ENCODE peak calls at places on chromosomes 11 and 22, in seven cellular contexts. One of them, this sample, is unnamed.

GRCh38 chr11:12285106-12285505 is 92.3 kb upstream of the PARVA start:
- DNase-seq in cardiac muscle cell: peak
- DNase-seq in mammary epithelial cell: peak
- DNase-seq in colonic mucosa: peak
- DNase-seq in transverse colon: no peak
- DNase-seq in Peyer's patch: no peak
- DNase-seq in heart right ventricle: no peak
- DNase-seq in this sample: no peak

GRCh38 chr11:128379587-128380279 is 207.6 kb downstream of the ETS1 start:
- DNase-seq in cardiac muscle cell: no peak
- DNase-seq in Peyer's patch: no peak
- DNase-seq in mammary epithelial cell: peak
- DNase-seq in heart right ventricle: no peak
- DNase-seq in transverse colon: no peak
- DNase-seq in colonic mucosa: no peak
- DNase-seq in this sample: no peak

GRCh38 chr11:73288197-73288872 is 16.2 kb downstream of the P2RY6 start:
- DNase-seq in transverse colon: no peak
- DNase-seq in cardiac muscle cell: no peak
- DNase-seq in Peyer's patch: no peak
- DNase-seq in mammary epithelial cell: no peak
- DNase-seq in heart right ventricle: no peak
- DNase-seq in colonic mucosa: no peak
- DNase-seq in this sample: no peak

GRCh38 chr11:74138572-74138971 is 32.2 kb downstream of the C2CD3 start:
- DNase-seq in cardiac muscle cell: peak
- DNase-seq in Peyer's patch: no peak
- DNase-seq in transverse colon: no peak
- DNase-seq in mammary epithelial cell: peak
- DNase-seq in heart right ventricle: peak
- DNase-seq in colonic mucosa: peak
- DNase-seq in this sample: no peak

GRCh38 chr22:20625270-20625669 is 117.9 kb downstream of the MED15 start:
- DNase-seq in mammary epithelial cell: no peak
- DNase-seq in heart right ventricle: no peak
- DNase-seq in colonic mucosa: no peak
- DNase-seq in transverse colon: no peak
- DNase-seq in Peyer's patch: no peak
- DNase-seq in cardiac muscle cell: no peak
- DNase-seq in this sample: no peak

GRCh38 chr11:46208803-46209202 is 68.7 kb upstream of the CREB3L1 start:
- DNase-seq in transverse colon: no peak
- DNase-seq in heart right ventricle: no peak
- DNase-seq in mammary epithelial cell: no peak
- DNase-seq in cardiac muscle cell: no peak
- DNase-seq in colonic mucosa: no peak
- DNase-seq in Peyer's patch: no peak
- DNase-seq in this sample: no peak

GRCh38 chr22:42277988-42278776 is 7.7 kb upstream of the TCF20 start:
- DNase-seq in cardiac muscle cell: peak
- DNase-seq in transverse colon: no peak
- DNase-seq in colonic mucosa: no peak
- DNase-seq in Peyer's patch: peak
- DNase-seq in mammary epithelial cell: no peak
- DNase-seq in heart right ventricle: no peak
- DNase-seq in this sample: peak

GRCh38 chr22:21837184-21837979 is 30.1 kb downstream of the MAPK1 start:
- DNase-seq in mammary epithelial cell: peak
- DNase-seq in Peyer's patch: no peak
- DNase-seq in cardiac muscle cell: peak
- DNase-seq in colonic mucosa: no peak
- DNase-seq in heart right ventricle: peak
- DNase-seq in transverse colon: no peak
- DNase-seq in this sample: no peak

GRCh38 chr22:29258407-29259252 is 9.2 kb downstream of the RHBDD3 start:
- DNase-seq in Peyer's patch: no peak
- DNase-seq in colonic mucosa: no peak
- DNase-seq in mammary epithelial cell: no peak
- DNase-seq in transverse colon: no peak
- DNase-seq in heart right ventricle: no peak
- DNase-seq in cardiac muscle cell: no peak
- DNase-seq in this sample: no peak

GRCh38 chr11:103499710-103500340 is 390.6 kb downstream of the DYNC2H1 start:
- DNase-seq in cardiac muscle cell: no peak
- DNase-seq in Peyer's patch: no peak
- DNase-seq in heart right ventricle: no peak
- DNase-seq in transverse colon: no peak
- DNase-seq in colonic mucosa: no peak
- DNase-seq in mammary epithelial cell: peak
- DNase-seq in this sample: no peak

GRCh38 chr22:36773935-36774334 is 2.0 kb downstream of the IFT27 start:
- DNase-seq in Peyer's patch: no peak
- DNase-seq in heart right ventricle: no peak
- DNase-seq in cardiac muscle cell: peak
- DNase-seq in transverse colon: no peak
- DNase-seq in mammary epithelial cell: peak
- DNase-seq in colonic mucosa: no peak
- DNase-seq in this sample: no peak

GRCh38 chr11:70661763-70662501 is 263.6 kb downstream of the CTTN start:
- DNase-seq in Peyer's patch: no peak
- DNase-seq in transverse colon: no peak
- DNase-seq in colonic mucosa: no peak
- DNase-seq in cardiac muscle cell: peak
- DNase-seq in heart right ventricle: no peak
- DNase-seq in mammary epithelial cell: peak
- DNase-seq in this sample: no peak

GRCh38 chr11:10044618-10045017 is 249.4 kb downstream of the SBF2 start:
- DNase-seq in cardiac muscle cell: no peak
- DNase-seq in transverse colon: no peak
- DNase-seq in Peyer's patch: no peak
- DNase-seq in heart right ventricle: no peak
- DNase-seq in colonic mucosa: no peak
- DNase-seq in mammary epithelial cell: peak
- DNase-seq in this sample: no peak

GRCh38 chr11:73147771-73148681 is 5.9 kb upstream of the FCHSD2 start:
- DNase-seq in heart right ventricle: peak
- DNase-seq in colonic mucosa: no peak
- DNase-seq in cardiac muscle cell: no peak
- DNase-seq in Peyer's patch: peak
- DNase-seq in transverse colon: no peak
- DNase-seq in mammary epithelial cell: no peak
- DNase-seq in this sample: no peak

GRCh38 chr11:22657101-22657694 is 9.2 kb upstream of the GAS2 start:
- DNase-seq in colonic mucosa: no peak
- DNase-seq in mammary epithelial cell: no peak
- DNase-seq in cardiac muscle cell: no peak
- DNase-seq in heart right ventricle: no peak
- DNase-seq in transverse colon: no peak
- DNase-seq in Peyer's patch: no peak
- DNase-seq in this sample: no peak

GRCh38 chr11:131737357-131737756 is 366.9 kb downstream of the NTM start:
- DNase-seq in transverse colon: no peak
- DNase-seq in mammary epithelial cell: no peak
- DNase-seq in colonic mucosa: no peak
- DNase-seq in Peyer's patch: no peak
- DNase-seq in cardiac muscle cell: peak
- DNase-seq in heart right ventricle: no peak
- DNase-seq in this sample: no peak

GRCh38 chr22:46028069-46028991 is 51.4 kb upstream of the WNT7B start:
- DNase-seq in Peyer's patch: peak
- DNase-seq in mammary epithelial cell: no peak
- DNase-seq in cardiac muscle cell: no peak
- DNase-seq in heart right ventricle: no peak
- DNase-seq in colonic mucosa: no peak
- DNase-seq in transverse colon: no peak
- DNase-seq in this sample: peak

GRCh38 chr22:20141186-20142077 is 9.4 kb downstream of the CCDC188 start:
- DNase-seq in Peyer's patch: no peak
- DNase-seq in mammary epithelial cell: no peak
- DNase-seq in colonic mucosa: no peak
- DNase-seq in cardiac muscle cell: peak
- DNase-seq in transverse colon: no peak
- DNase-seq in heart right ventricle: no peak
- DNase-seq in this sample: no peak

GRCh38 chr11:107704432-107704831 is 7.4 kb downstream of the SLN start:
- DNase-seq in cardiac muscle cell: no peak
- DNase-seq in mammary epithelial cell: peak
- DNase-seq in transverse colon: no peak
- DNase-seq in heart right ventricle: no peak
- DNase-seq in colonic mucosa: no peak
- DNase-seq in Peyer's patch: no peak
- DNase-seq in this sample: no peak

GRCh38 chr22:46674367-46674781 is 54.2 kb downstream of the GRAMD4 start:
- DNase-seq in mammary epithelial cell: no peak
- DNase-seq in transverse colon: peak
- DNase-seq in Peyer's patch: peak
- DNase-seq in colonic mucosa: no peak
- DNase-seq in heart right ventricle: peak
- DNase-seq in cardiac muscle cell: no peak
- DNase-seq in this sample: no peak

GRCh38 chr11:27444801-27445215 is 27.8 kb downstream of the LGR4 start:
- DNase-seq in heart right ventricle: no peak
- DNase-seq in transverse colon: no peak
- DNase-seq in cardiac muscle cell: no peak
- DNase-seq in Peyer's patch: no peak
- DNase-seq in colonic mucosa: no peak
- DNase-seq in mammary epithelial cell: no peak
- DNase-seq in this sample: no peak

GRCh38 chr11:84476581-84476980 is 1150.6 kb downstream of the DLG2 start:
- DNase-seq in mammary epithelial cell: no peak
- DNase-seq in heart right ventricle: no peak
- DNase-seq in transverse colon: no peak
- DNase-seq in colonic mucosa: no peak
- DNase-seq in cardiac muscle cell: peak
- DNase-seq in Peyer's patch: no peak
- DNase-seq in this sample: no peak

GRCh38 chr11:110123003-110123402 is 29.8 kb downstream of the ZC3H12C start:
- DNase-seq in transverse colon: no peak
- DNase-seq in Peyer's patch: no peak
- DNase-seq in colonic mucosa: no peak
- DNase-seq in cardiac muscle cell: peak
- DNase-seq in mammary epithelial cell: no peak
- DNase-seq in heart right ventricle: no peak
- DNase-seq in this sample: no peak

GRCh38 chr11:78138694-78139421 is 568 bp downstream of the ALG8 start:
- DNase-seq in cardiac muscle cell: peak
- DNase-seq in transverse colon: peak
- DNase-seq in heart right ventricle: no peak
- DNase-seq in mammary epithelial cell: peak
- DNase-seq in Peyer's patch: peak
- DNase-seq in colonic mucosa: peak
- DNase-seq in this sample: no peak

DNA sequence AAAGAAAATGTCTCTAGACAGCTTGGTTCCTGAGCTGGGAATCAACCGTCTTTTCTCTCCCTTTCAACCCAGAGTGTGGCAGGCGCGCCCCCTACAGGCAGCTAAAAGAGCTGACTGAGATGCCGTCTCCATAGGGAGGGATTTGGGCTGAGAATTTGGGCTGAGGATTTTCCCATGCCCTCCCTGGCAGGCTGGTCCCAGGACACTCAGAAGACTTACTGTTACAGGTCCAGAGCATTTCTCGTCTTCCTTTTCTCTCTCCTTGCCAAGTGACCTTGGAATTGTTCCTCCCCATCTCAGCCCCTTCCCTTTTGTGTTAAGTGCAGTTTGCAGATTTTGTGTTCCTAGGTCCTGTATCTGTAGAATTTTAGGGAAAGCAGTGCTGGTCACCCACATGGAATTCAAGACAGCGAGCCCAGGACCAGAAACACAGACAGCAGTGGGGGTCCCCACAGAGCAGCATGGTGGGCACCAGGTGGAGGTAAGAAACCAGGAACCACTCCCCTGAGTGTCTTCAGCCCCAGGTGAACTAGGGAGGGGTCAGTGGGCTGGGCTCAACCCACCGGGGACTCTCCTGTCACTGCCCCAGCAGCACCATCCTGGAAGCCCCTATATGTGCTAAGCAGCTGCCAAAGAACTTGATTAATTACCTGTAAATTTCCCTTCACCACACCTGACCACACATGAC is 9.9 kb upstream of the IGLL5 start:
- DNase-seq in mammary epithelial cell: peak
- DNase-seq in colonic mucosa: peak
- DNase-seq in cardiac muscle cell: peak
- DNase-seq in Peyer's patch: peak
- DNase-seq in heart right ventricle: peak
- DNase-seq in transverse colon: peak
- DNase-seq in this sample: peak
- TF ChIP-seq CTCF in mammary epithelial cell: peak
- TF ChIP-seq CTCF in colonic mucosa: peak
- TF ChIP-seq CTCF in cardiac muscle cell: peak
- TF ChIP-seq CTCF in Peyer's patch: peak
- TF ChIP-seq CTCF in heart right ventricle: peak
- TF ChIP-seq CTCF in transverse colon: peak
- TF ChIP-seq CTCF in this sample: no peak

GRCh38 chr11:7577226-7577882 is 63.6 kb downstream of the PPFIBP2 start:
- DNase-seq in cardiac muscle cell: peak
- DNase-seq in transverse colon: peak
- DNase-seq in heart right ventricle: peak
- DNase-seq in colonic mucosa: peak
- DNase-seq in Peyer's patch: no peak
- DNase-seq in mammary epithelial cell: no peak
- DNase-seq in this sample: peak
- H3K4me3 ChIP-seq in cardiac muscle cell: no peak
- H3K4me3 ChIP-seq in transverse colon: peak
- H3K4me3 ChIP-seq in heart right ventricle: peak
- H3K4me3 ChIP-seq in colonic mucosa: peak
- H3K4me3 ChIP-seq in Peyer's patch: peak
- H3K4me3 ChIP-seq in mammary epithelial cell: no peak
- H3K4me3 ChIP-seq in this sample: peak

DNA sequence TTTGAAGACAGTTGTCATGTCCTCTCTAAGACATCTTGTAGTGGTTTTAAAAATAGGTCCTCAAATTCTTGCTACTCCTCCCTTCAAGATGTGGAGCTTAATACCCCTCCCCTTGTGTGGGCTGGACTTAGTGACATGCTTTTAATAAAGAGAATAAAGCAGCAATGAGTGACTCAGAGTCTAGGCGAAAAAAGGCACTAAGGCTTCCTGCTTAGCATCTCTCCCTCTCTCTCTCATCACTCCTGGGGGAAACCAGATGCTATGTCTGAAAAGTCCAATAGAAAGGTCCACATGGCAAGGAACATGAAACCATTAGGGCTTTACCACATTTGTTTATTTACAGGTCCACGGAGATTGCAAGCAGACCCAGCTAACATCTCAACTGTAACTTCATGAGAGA is 11.7 kb downstream of the SERGEF start:
- DNase-seq in heart right ventricle: no peak
- DNase-seq in mammary epithelial cell: no peak
- DNase-seq in cardiac muscle cell: no peak
- DNase-seq in colonic mucosa: no peak
- DNase-seq in Peyer's patch: no peak
- DNase-seq in transverse colon: no peak
- DNase-seq in this sample: no peak
- H3K27ac ChIP-seq in heart right ventricle: no peak
- H3K27ac ChIP-seq in mammary epithelial cell: no peak
- H3K27ac ChIP-seq in cardiac muscle cell: no peak
- H3K27ac ChIP-seq in colonic mucosa: no peak
- H3K27ac ChIP-seq in Peyer's patch: no peak
- H3K27ac ChIP-seq in transverse colon: no peak
- H3K27ac ChIP-seq in this sample: no peak

GRCh38 chr11:66744485-66745355 is 15.7 kb upstream of the SPTBN2 start:
- DNase-seq in Peyer's patch: peak
- DNase-seq in cardiac muscle cell: peak
- DNase-seq in heart right ventricle: peak
- DNase-seq in colonic mucosa: peak
- DNase-seq in mammary epithelial cell: peak
- DNase-seq in transverse colon: peak
- DNase-seq in this sample: peak
- TF ChIP-seq CTCF in Peyer's patch: peak
- TF ChIP-seq CTCF in cardiac muscle cell: no peak
- TF ChIP-seq CTCF in heart right ventricle: no peak
- TF ChIP-seq CTCF in colonic mucosa: no peak
- TF ChIP-seq CTCF in mammary epithelial cell: no peak
- TF ChIP-seq CTCF in transverse colon: no peak
- TF ChIP-seq CTCF in this sample: no peak

This sample was measured in coronary artery.